ENCODE peak calls at places on chromosome 6, in four cellular contexts. W is ovary, F is tibial nerve, N is K562. M is an unnamed sample. For H3K36me3, the result is how much of the 10 kb centered on the place peaks cover.

GRCh38 chr6:108174371-108175175 is 8.8 kb downstream of the NR2E1 start:
- DNase-seq in W (no peak), F (no peak), N (no peak), M (no peak)

GRCh38 chr6:32941412-32941784 is 570 bp upstream of the HLA-DMB start:
- DNase-seq in W (no peak), F (no peak), N (no peak), M (peak)

GRCh38 chr6:106452628-106453027 is 92.1 kb downstream of the CRYBG1 start:
- DNase-seq in W (no peak), F (no peak), N (no peak), M (no peak)

GRCh38 chr6:135025775-135026174 is 28.8 kb downstream of the HBS1L start:
- DNase-seq in W (no peak), F (no peak), N (no peak), M (no peak)

GRCh38 chr6:7042056-7042653 is 65.6 kb upstream of the RREB1 start:
- DNase-seq in W (no peak), F (no peak), N (peak), M (peak)

GRCh38 chr6:111484655-111484974 is 1.6 kb upstream of the REV3L start:
- DNase-seq in W (no peak), F (no peak), N (no peak), M (no peak)

GRCh38 chr6:19329078-19329477 is 508.1 kb upstream of the ID4 start:
- DNase-seq in W (no peak), F (no peak), N (no peak), M (no peak)

GRCh38 chr6:28943223-28943556 is 19.4 kb upstream of the TRIM27 start:
- DNase-seq in W (no peak), F (no peak), N (peak), M (no peak)

GRCh38 chr6:157050537-157051280 is 272.6 kb downstream of the TMEM242 start:
- DNase-seq in W (no peak), F (no peak), N (no peak), M (no peak)

GRCh38 chr6:54579011-54579410 is 267.6 kb upstream of the FAM83B start:
- DNase-seq in W (no peak), F (no peak), N (no peak), M (no peak)

GRCh38 chr6:17877890-17878440 is 109.5 kb downstream of the KIF13A start:
- DNase-seq in W (no peak), F (no peak), N (no peak), M (no peak)

GRCh38 chr6:39189915-39190544 is 39.2 kb downstream of the KCNK5 start:
- DNase-seq in W (peak), F (peak), N (peak), M (peak)

GRCh38 chr6:149983145-149983544 is 19.4 kb downstream of the ULBP1 start:
- DNase-seq in W (no peak), F (no peak), N (no peak), M (no peak)

GRCh38 chr6:113742342-113742741 is 114.8 kb upstream of the MARCKS start:
- DNase-seq in W (no peak), F (no peak), N (no peak), M (no peak)

GRCh38 chr6:118705799-118706481 is 54.5 kb upstream of the CEP85L start:
- DNase-seq in W (no peak), F (no peak), N (no peak), M (no peak)

GRCh38 chr6:31907158-31907813 is 5.4 kb upstream of the ZBTB12 start:
- DNase-seq in W (no peak), F (no peak), N (no peak), M (no peak)

GRCh38 chr6:74534485-74535211 is 671.2 kb downstream of the COL12A1 start:
- DNase-seq in W (no peak), F (peak), N (no peak), M (no peak)

GRCh38 chr6:146352163-146352562 is 191.5 kb upstream of the RAB32 start:
- DNase-seq in W (no peak), F (no peak), N (no peak), M (no peak)

GRCh38 chr6:127547909-127548649 is 28.9 kb upstream of the C6orf58 start:
- DNase-seq in W (no peak), F (no peak), N (no peak), M (no peak)

GRCh38 chr6:158087519-158087867 is 80.6 kb downstream of the SERAC1 start:
- DNase-seq in W (no peak), F (no peak), N (no peak), M (no peak)

GRCh38 chr6:91462236-91462635 is 875.4 kb upstream of the MAP3K7 start:
- DNase-seq in W (no peak), F (no peak), N (no peak), M (no peak)

GRCh38 chr6:23445157-23445710 is 680.8 kb upstream of the NRSN1 start:
- DNase-seq in W (no peak), F (no peak), N (no peak), M (no peak)

GRCh38 chr6:119170427-119171407 is 92.3 kb upstream of the FAM184A start:
- DNase-seq in W (no peak), F (no peak), N (no peak), M (no peak)

GRCh38 chr6:1701668-1702353 is 92.1 kb downstream of the FOXC1 start:
- DNase-seq in W (no peak), F (peak), N (no peak), M (no peak)

GRCh38 chr6:31701666-31702420 is 1.3 kb downstream of the ABHD16A start:
- DNase-seq in W (no peak), F (no peak), N (no peak), M (no peak)

GRCh38 chr6:128252293-128253176 is 267.9 kb downstream of the PTPRK start:
- DNase-seq in W (no peak), F (no peak), N (no peak), M (no peak)

GRCh38 chr6:124536157-124536556 is 426.1 kb upstream of the RNF217 start:
- DNase-seq in W (no peak), F (no peak), N (no peak), M (no peak)

GRCh38 chr6:137873273-137873762 is 6.3 kb downstream of the TNFAIP3 start:
- DNase-seq in W (no peak), F (peak), N (no peak), M (no peak)
- TF ChIP-seq EP300 in W (no peak), F (peak), N (no peak), M (peak)

GRCh38 chr6:43361269-43361668 is 8.2 kb downstream of the ZNF318 start:
- DNase-seq in W (no peak), F (no peak), N (no peak), M (no peak)
- H3K36me3 ChIP-seq in W (under half), F (under half), N (half or more), M (half or more)

DNA sequence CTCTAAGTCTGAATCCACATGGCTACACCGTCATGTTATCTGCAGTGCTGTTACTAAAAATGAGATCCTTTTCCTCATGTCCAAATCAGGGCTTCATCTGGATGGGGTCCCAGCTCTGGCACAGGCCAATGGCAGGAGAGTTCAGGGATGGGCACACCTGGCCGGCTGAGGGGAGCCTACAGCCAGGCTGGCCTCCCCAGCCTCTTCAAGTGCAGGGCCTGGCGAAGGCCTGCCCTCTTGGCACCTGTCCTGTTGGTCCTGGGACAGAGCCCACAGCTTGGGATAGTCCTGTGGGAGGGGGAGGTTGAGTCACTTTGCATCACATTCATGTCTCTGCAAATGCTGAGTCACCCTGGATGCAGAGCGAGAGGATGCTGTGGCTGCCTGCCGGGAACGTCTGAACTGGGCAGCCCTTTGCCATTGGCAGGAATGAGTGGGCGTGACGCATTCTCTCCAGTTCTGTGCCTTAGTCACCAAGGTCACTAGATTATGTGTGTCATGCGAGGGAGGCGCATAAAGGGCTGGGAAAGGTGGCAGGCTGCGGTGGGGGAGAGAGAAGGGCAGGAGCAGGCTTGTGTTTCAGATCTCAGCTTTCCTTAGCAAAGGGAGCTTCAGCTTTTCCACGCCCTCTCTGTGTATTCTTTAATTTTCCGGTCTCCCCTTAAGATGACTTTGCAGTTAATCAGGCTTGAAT is 223.2 kb upstream of the ECI2 start:
- DNase-seq in W (peak), F (peak), N (peak), M (peak)
- TF ChIP-seq EP300 in W (peak), F (peak), N (peak), M (no peak)

GRCh38 chr6:160093946-160094345 is 27.7 kb upstream of the SLC22A1 start:
- DNase-seq in W (no peak), F (no peak), N (no peak), M (no peak)

GRCh38 chr6:160088774-160089533 is 32.7 kb upstream of the SLC22A1 start:
- DNase-seq in W (no peak), F (no peak), N (no peak), M (no peak)

GRCh38 chr6:160089534-160089897 is 32.1 kb upstream of the SLC22A1 start:
- DNase-seq in W (no peak), F (no peak), N (no peak), M (no peak)

GRCh38 chr6:160093061-160093460 is 28.6 kb upstream of the SLC22A1 start:
- DNase-seq in W (no peak), F (no peak), N (no peak), M (no peak)

DNA sequence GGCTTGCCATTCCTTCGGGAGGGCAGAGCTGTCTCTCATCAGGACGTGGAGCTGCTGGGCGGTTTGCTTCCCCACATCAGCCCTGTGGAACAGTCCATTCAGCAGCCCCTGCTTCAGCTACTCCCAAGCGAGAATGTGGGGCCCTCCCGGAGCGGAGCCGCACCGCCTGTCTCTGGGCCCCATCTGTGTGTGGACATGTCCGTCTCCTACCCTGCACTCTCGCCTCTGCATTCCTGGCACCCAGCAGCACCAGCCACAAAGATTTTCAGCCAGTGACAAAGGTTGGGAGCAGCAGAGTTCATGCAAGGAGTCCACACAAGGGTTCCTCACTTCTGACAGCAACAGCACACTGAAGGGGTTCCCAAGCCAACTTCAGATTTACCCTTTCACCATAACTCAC is 29.0 kb upstream of the SLC22A1 start:
- DNase-seq in W (no peak), F (no peak), N (no peak), M (no peak)
- H3K36me3 ChIP-seq in W (under half), F (under half), N (half or more), M (half or more)

DNA sequence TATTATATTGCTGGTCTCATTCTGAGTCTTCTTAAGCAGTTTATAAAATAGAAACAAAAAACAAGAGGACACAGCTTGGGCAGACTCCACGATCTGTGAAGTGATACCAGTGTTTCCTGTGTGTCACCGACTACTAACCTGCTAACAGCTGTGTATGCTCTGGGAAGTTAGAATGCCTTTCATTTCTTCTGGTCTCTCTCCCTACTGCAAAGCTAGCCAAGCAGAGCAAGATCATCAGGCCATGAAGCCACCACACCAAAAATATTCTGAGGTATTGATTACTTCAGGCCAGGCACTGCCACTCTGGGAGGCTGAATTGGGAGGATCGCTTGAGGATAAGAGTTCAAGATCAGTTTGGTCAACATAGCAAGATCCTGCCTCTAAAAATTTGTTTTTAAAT is 46.9 kb upstream of the SMIM29 start:
- DNase-seq in W (no peak), F (no peak), N (no peak), M (no peak)
- TF ChIP-seq EP300 in W (no peak), F (no peak), N (no peak), M (no peak)

DNA sequence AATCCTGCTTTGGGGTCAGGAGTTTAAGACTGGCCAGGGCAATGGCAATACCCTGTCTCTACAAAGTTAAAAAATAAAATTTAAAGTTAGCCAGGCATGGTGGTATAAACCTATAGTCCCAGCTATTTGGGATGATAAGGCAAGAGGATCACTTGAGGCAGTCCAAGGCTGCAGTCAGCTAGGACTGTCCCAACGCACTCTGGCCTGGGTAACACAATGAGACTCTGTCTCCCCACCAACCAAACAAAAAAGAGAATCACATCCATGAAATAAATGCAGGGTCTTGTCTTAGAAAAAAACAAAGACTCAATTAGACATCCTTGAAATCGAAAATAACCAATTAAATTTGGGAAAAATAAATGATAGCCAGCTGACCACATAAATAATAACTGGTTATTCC is 88.9 kb downstream of the PHIP start:
- DNase-seq in W (no peak), F (no peak), N (no peak), M (no peak)
- H3K36me3 ChIP-seq in W (under half), F (under half), N (half or more), M (half or more)

GRCh38 chr6:161319231-161319630 is 45.4 kb upstream of the AGPAT4 start:
- DNase-seq in W (no peak), F (no peak), N (no peak), M (no peak)

GRCh38 chr6:161313940-161314509 is 40.2 kb upstream of the AGPAT4 start:
- DNase-seq in W (no peak), F (no peak), N (no peak), M (no peak)

GRCh38 chr6:161316531-161316930 is 42.7 kb upstream of the AGPAT4 start:
- DNase-seq in W (no peak), F (no peak), N (no peak), M (no peak)

GRCh38 chr6:161318456-161318855 is 44.6 kb upstream of the AGPAT4 start:
- DNase-seq in W (no peak), F (no peak), N (no peak), M (no peak)
- TF ChIP-seq EP300 in W (no peak), F (no peak), N (no peak), M (no peak)

GRCh38 chr6:151432650-151433049 is 19.3 kb downstream of the RMND1 start:
- DNase-seq in W (no peak), F (no peak), N (no peak), M (no peak)

GRCh38 chr6:151428336-151428735 is 23.6 kb downstream of the RMND1 start:
- DNase-seq in W (no peak), F (no peak), N (no peak), M (no peak)

GRCh38 chr6:151430886-151431285 is 21.0 kb downstream of the RMND1 start:
- DNase-seq in W (no peak), F (no peak), N (no peak), M (no peak)

GRCh38 chr6:151434369-151434768 is 17.6 kb downstream of the RMND1 start:
- DNase-seq in W (no peak), F (no peak), N (no peak), M (no peak)

GRCh38 chr6:151431336-151431735 is 20.6 kb downstream of the RMND1 start:
- DNase-seq in W (no peak), F (no peak), N (no peak), M (no peak)
- H3K36me3 ChIP-seq in W (under half), F (under half), N (half or more), M (under half)

M was measured in upper lobe of left lung.